ENCODE peak calls at places on chromosomes 12 and 14, in four cellular contexts. E, Y, V and W are unnamed samples. For H3K27me3, the result is how much of the 10 kb centered on the place peaks cover.

GRCh38 chr12:100200450-100201181 is at the start of gene ACTR6:
- DNase-seq in E (peak), Y (peak), V (peak), W (peak)

GRCh38 chr12:24134092-24134491 is 184.6 kb upstream of the SOX5 start:
- DNase-seq in E (no peak), Y (no peak), V (no peak), W (no peak)

GRCh38 chr14:51644215-51644969 is 7.3 kb upstream of the FRMD6 start:
- DNase-seq in E (no peak), Y (peak), V (no peak), W (no peak)

GRCh38 chr12:98373982-98374381 is 141.4 kb upstream of the TMPO start:
- DNase-seq in E (no peak), Y (no peak), V (no peak), W (no peak)

GRCh38 chr14:55297611-55298323 is 26.5 kb downstream of the FBXO34 start:
- DNase-seq in E (no peak), Y (no peak), V (peak), W (no peak)

GRCh38 chr12:105793421-105793820 is 345.3 kb downstream of the NUAK1 start:
- DNase-seq in E (no peak), Y (no peak), V (no peak), W (no peak)

GRCh38 chr14:61268797-61269196 is 12.3 kb downstream of the TMEM30B start:
- DNase-seq in E (no peak), Y (no peak), V (no peak), W (no peak)

GRCh38 chr14:90739318-90740077 is 76.7 kb downstream of the TTC7B start:
- DNase-seq in E (no peak), Y (peak), V (no peak), W (no peak)

GRCh38 chr12:262817-263216 is at the start of gene SLC6A13:
- DNase-seq in E (no peak), Y (no peak), V (no peak), W (no peak)

GRCh38 chr12:45615268-45615667 is 114.2 kb upstream of the ARID2 start:
- DNase-seq in E (no peak), Y (peak), V (no peak), W (no peak)

GRCh38 chr12:104604070-104604994 is 147.6 kb downstream of the CHST11 start:
- DNase-seq in E (peak), Y (peak), V (peak), W (peak)

GRCh38 chr12:96020314-96021003 is 14.9 kb downstream of the LTA4H start:
- DNase-seq in E (no peak), Y (no peak), V (no peak), W (peak)

GRCh38 chr14:94690486-94690885 is 78.3 kb downstream of the SERPINA3 start:
- DNase-seq in E (no peak), Y (no peak), V (no peak), W (no peak)

GRCh38 chr12:107468182-107468581 is 217.4 kb upstream of the PWP1 start:
- DNase-seq in E (no peak), Y (no peak), V (no peak), W (no peak)

GRCh38 chr14:102528441-102529170 is 19.0 kb upstream of the ANKRD9 start:
- DNase-seq in E (no peak), Y (no peak), V (no peak), W (no peak)

GRCh38 chr14:83129503-83129902 is 1595.8 kb upstream of the SEL1L start:
- DNase-seq in E (no peak), Y (no peak), V (no peak), W (no peak)

GRCh38 chr14:91509083-91509877 is 830 bp downstream of the PPP4R3A start:
- DNase-seq in E (no peak), Y (no peak), V (peak), W (peak)

GRCh38 chr14:21524575-21525518 is 1.3 kb downstream of the SALL2 start:
- DNase-seq in E (no peak), Y (no peak), V (no peak), W (no peak)
- H3K4me3 ChIP-seq in E (peak), Y (peak), V (peak), W (no peak)

DNA sequence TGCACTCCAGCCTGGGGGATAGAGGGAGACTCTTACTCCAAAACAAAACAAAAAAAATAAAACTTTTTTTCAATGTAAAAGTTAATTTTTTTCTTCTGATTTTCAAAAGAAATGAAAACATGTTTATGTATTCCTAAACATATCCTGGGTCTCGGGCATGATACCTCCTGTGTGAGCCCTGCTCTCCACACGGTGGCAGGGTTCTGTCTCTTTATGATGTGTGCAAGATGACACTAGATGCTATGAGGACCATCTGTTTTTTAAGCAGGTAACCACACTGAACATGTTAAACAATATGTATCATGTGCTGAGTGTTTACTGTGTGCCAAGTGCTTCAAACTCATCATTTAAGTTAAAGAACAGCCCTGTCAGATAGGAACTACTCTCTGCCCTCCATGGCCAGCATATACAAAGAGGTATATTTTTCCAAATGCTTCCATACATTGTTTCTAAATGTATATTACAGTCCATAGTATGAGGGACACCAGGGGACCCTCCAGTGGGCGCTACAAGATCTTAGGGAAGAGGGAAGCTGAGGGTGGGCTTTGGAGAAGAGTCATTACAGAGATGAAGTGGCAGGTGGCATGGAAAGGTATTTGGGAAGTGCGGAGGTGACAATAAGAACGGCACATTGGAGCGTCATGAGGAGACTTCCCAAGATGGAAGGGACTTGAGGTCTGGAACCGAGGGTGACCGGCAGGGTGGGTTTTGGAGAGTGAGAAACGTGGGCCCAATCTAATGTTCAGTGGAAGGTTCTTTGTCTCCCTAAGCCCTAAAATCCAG is 28.5 kb downstream of the FOS start:
- DNase-seq in E (no peak), Y (no peak), V (no peak), W (no peak)
- TF ChIP-seq CTCF in E (peak), Y (peak), V (no peak), W (peak)

DNA sequence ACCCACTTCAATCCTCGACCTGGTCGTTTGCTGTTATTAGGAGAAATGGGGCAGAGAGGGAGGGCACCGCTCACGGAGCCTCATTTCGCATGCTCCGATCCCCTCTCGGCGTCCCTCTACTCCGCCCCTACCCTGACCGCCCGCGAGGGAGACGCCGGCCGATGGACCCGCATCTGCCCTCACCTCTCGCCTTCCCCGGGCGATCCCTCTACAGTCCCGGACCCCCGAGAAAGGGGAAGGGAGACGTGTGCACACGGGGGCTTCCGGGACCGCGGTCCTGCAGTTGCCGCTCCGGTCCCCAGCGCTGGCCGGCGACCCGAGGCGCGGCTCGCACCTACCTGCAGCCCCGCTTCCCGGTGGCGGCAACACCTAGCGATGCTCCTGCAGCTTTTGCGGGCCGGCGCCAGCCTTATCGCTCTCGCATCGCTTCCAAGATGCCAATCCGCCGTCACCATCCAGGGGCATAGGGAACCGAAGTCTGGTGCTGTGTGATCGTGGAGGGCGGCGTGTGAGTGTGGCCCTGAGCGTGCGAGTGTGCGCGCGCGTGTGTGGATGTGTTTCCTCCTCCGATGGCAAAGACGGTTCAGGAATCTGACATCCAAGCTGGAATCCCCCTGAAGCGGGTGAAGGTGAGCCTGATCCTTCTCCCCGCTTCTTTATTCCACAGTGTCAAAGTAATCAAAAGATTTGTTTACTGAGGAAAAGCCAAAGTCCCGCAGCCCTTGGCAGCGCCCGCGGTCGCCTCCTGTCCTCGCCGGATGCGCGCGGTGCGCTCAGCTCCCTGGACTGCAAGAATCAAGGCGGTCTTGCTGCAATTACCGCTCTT is 69.1 kb upstream of the USP15 start:
- DNase-seq in E (no peak), Y (no peak), V (no peak), W (peak)
- H3K27me3 ChIP-seq in E (under half), Y (under half), V (under half), W (under half)

GRCh38 chr14:40213701-40214100 is 781.5 kb upstream of the FBXO33 start:
- DNase-seq in E (no peak), Y (no peak), V (no peak), W (no peak)

GRCh38 chr14:40219032-40219431 is 786.8 kb upstream of the FBXO33 start:
- DNase-seq in E (no peak), Y (no peak), V (no peak), W (no peak)

GRCh38 chr14:40221428-40221827 is 789.2 kb upstream of the FBXO33 start:
- DNase-seq in E (no peak), Y (no peak), V (no peak), W (no peak)

GRCh38 chr14:40218282-40218941 is 786.2 kb upstream of the FBXO33 start:
- DNase-seq in E (no peak), Y (no peak), V (no peak), W (no peak)

GRCh38 chr14:40216976-40217375 is 784.7 kb upstream of the FBXO33 start:
- DNase-seq in E (no peak), Y (no peak), V (no peak), W (no peak)
- H3K4me3 ChIP-seq in E (no peak), Y (no peak), V (no peak), W (no peak)

DNA sequence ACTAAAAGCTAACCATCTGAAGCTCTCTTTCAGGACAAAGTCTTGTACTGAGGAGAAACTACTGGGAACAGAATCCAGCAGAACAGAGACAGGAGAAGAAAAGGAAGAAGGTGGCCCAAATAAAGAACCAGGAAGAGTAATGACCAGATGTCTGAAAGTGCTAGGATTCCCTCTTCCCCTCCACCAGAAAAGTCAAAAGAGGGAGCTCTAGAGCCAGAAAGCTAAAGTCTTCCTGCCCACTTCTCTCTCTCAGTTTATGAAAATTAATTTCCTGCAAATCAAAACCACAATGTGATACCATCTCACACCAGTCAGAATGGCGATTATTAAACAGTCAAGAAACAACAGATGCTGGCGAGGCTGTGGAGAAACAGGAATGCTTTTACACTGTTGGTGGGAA is 47.2 kb downstream of the SPPL3 start:
- DNase-seq in E (no peak), Y (no peak), V (no peak), W (no peak)
- TF ChIP-seq CTCF in E (peak), Y (peak), V (no peak), W (peak)

DNA sequence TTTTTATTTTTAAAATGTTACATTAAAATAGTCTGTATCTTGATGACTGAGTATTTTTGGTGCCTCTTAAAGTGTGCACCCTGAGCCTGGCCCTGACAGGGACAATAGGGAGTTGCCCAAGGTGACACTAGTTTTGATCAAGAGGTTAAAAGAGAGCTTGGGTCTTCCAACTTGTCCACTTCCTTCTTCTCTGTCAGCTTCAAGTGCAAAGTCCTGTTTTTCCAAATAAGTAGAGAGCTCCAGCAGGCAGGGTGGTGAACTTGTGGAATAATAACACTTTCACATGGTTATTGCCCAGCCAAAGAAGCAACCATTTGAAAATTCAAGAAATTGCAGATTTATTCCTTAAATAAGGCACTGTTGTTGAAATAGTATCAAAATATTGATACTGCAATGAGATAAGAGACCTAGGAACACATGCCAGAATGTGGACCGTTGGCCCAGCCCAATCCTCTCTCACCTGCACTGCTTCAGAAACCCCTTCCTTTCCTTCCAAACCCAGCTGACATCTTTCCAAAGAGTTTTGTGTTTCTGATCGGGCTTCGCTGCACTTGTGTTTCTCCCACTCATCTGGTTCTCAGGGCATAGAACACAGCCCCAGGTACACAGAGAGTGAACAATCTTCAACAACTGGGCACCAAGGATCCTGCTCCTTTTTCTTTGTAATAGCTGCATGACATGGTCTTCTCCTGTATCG is 13.8 kb upstream of the COL2A1 start:
- DNase-seq in E (no peak), Y (no peak), V (no peak), W (no peak)
- H3K27me3 ChIP-seq in E (under half), Y (under half), V (under half), W (under half)

GRCh38 chr14:26104686-26105085 is 493.1 kb downstream of the NOVA1 start:
- DNase-seq in E (no peak), Y (no peak), V (no peak), W (no peak)
- H3K4me3 ChIP-seq in E (no peak), Y (no peak), V (no peak), W (no peak)

GRCh38 chr14:68538641-68539040 is 254.2 kb downstream of the ZFP36L1 start:
- DNase-seq in E (no peak), Y (no peak), V (no peak), W (no peak)

GRCh38 chr14:68539311-68539737 is 253.5 kb downstream of the ZFP36L1 start:
- DNase-seq in E (peak), Y (no peak), V (no peak), W (no peak)

GRCh38 chr14:68534301-68534700 is 258.6 kb downstream of the ZFP36L1 start:
- DNase-seq in E (no peak), Y (no peak), V (no peak), W (no peak)

GRCh38 chr14:68539839-68540238 is 253.0 kb downstream of the ZFP36L1 start:
- DNase-seq in E (peak), Y (no peak), V (no peak), W (no peak)

GRCh38 chr14:68535404-68536024 is 257.4 kb downstream of the ZFP36L1 start:
- DNase-seq in E (no peak), Y (peak), V (no peak), W (no peak)
- TF ChIP-seq CTCF in E (no peak), Y (no peak), V (no peak), W (no peak)

GRCh38 chr12:54082402-54082892 is 28.8 kb downstream of the HOXC4 start:
- DNase-seq in E (no peak), Y (no peak), V (peak), W (no peak)
- H3K27me3 ChIP-seq in E (under half), Y (under half), V (under half), W (under half)

GRCh38 chr12:108825205-108825950 is 32.0 kb downstream of the SSH1 start:
- DNase-seq in E (no peak), Y (peak), V (no peak), W (no peak)
- H3K4me3 ChIP-seq in E (peak), Y (peak), V (no peak), W (no peak)